ENCODE peak calls at places on chromosomes 11 and 22, in four cellular contexts. Q, P, L and S are unnamed samples.

GRCh38 chr22:36781656-36782627 is 6.0 kb upstream of the IFT27 start:
- DNase-seq in P (peak), L (peak), Q (peak), S (peak)

GRCh38 chr22:44159230-44159629 is 21.5 kb upstream of the PARVG start:
- DNase-seq in P (no peak), L (no peak), Q (peak), S (no peak)

GRCh38 chr11:84558085-84558905 is 1068.8 kb downstream of the DLG2 start:
- DNase-seq in L (peak), Q (peak), P (peak), S (peak)

GRCh38 chr22:44488354-44488753 is 9.7 kb downstream of the RTL6 start:
- DNase-seq in L (no peak), Q (no peak), P (no peak), S (no peak)

GRCh38 chr11:106187860-106188456 is 110.5 kb downstream of the AASDHPPT start:
- DNase-seq in L (no peak), P (no peak), Q (no peak), S (no peak)

GRCh38 chr11:46275964-46276641 is 1.4 kb upstream of the CREB3L1 start:
- DNase-seq in L (no peak), P (no peak), Q (no peak), S (no peak)

GRCh38 chr11:6022954-6023353 is 7.6 kb downstream of the OR56A1 start:
- DNase-seq in L (no peak), P (peak), Q (no peak), S (no peak)

GRCh38 chr22:19607198-19608113 is 83.2 kb upstream of the CLDN5 start:
- DNase-seq in P (no peak), Q (no peak), L (no peak), S (no peak)

GRCh38 chr11:83007909-83008580 is 63.7 kb downstream of the RAB30 start:
- DNase-seq in L (no peak), Q (no peak), P (no peak), S (no peak)

GRCh38 chr11:112555491-112556364 is 295.1 kb upstream of the PLET1 start:
- DNase-seq in P (peak), Q (peak), L (no peak), S (peak)

GRCh38 chr22:19056951-19057401 is 65.2 kb downstream of the DGCR2 start:
- DNase-seq in Q (no peak), P (no peak), L (no peak), S (no peak)

GRCh38 chr11:57444362-57445074 is 15.8 kb upstream of the RTN4RL2 start:
- DNase-seq in P (no peak), Q (no peak), L (no peak), S (no peak)

GRCh38 chr11:61922539-61922938 is 5.2 kb upstream of the RAB3IL1 start:
- DNase-seq in L (peak), Q (peak), P (no peak), S (no peak)

GRCh38 chr11:78034623-78035022 is 11.5 kb upstream of the KCTD14 start:
- DNase-seq in L (no peak), Q (no peak), P (no peak), S (no peak)
- TF ChIP-seq CTCF in L (no peak), Q (no peak), P (no peak), S (no peak)

DNA sequence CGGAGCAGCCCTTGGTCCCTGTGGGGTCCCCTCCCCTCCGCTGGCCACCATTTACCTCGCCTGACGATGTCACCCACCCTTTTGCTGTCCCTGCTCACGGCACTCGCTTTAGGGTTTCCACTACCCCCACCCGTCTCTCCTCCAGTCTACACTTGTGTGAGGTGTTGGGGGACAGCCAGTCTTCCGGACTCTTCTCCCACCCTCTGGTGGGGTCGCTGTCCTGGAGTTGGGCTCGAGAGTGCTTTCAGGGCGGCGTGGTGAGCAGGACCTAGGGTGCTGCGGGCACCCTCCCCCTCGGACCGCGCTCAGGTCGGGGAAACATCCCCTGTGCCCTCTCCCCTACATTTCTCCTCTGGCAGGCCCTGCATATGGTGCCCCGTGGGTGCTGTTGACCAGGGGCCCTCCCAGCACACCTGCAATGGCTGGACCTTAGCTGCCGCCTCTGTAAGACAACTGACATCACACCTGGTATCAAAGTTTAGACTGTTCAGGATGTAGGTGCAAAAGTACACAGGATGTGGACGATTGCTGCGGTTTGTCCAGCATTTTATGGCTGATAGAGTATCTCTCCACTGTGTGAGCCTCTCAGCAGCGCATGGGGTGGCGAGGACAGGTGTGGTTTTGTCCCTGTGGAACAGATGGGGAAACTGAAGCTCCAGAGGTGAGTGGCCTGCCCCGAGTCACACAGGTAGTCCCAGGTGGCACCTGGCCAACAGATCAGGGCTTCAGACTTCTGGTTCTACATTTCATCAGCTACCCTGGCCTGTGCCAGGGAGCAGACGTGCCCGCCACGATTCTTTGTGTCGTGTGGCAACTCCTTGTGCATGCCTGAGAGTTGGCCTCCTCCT is 1.1 kb downstream of the GRK2 start:
- DNase-seq in Q (no peak), P (no peak), L (no peak), S (no peak)
- TF ChIP-seq CTCF in Q (no peak), P (no peak), L (peak), S (no peak)

DNA sequence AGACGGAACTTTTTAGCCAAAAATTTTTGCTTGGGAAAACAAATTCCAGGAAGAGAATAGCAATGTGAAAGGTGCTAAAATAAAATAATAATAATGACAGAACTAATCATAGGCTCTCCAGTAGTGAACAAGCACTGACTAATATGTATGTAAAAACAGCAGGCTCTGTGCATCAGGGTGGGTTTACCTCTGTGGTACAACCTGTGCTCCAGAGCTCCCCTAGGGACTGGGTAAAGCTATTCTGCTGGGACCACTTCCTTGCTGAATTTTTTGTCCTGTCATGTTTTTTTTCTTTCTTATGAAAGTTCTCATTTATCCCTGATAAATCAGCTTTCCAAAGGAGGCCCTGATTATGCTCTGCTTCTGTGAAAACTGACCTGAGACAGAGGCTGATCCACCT is 18.8 kb downstream of the LUZP2 start:
- DNase-seq in L (no peak), P (no peak), Q (no peak), S (no peak)
- TF ChIP-seq CTCF in L (no peak), P (no peak), Q (no peak), S (no peak)

GRCh38 chr22:29187831-29188230 is 17.9 kb upstream of the EMID1 start:
- DNase-seq in P (no peak), Q (no peak), L (no peak), S (no peak)

GRCh38 chr22:29186302-29186701 is 19.4 kb upstream of the EMID1 start:
- DNase-seq in Q (no peak), P (no peak), L (no peak), S (no peak)

GRCh38 chr22:29190915-29191314 is 14.8 kb upstream of the EMID1 start:
- DNase-seq in P (no peak), L (no peak), Q (no peak), S (no peak)

GRCh38 chr22:29194269-29194668 is 11.4 kb upstream of the EMID1 start:
- DNase-seq in Q (no peak), L (no peak), P (no peak), S (no peak)

GRCh38 chr22:29190051-29190450 is 15.6 kb upstream of the EMID1 start:
- DNase-seq in L (no peak), P (no peak), Q (no peak), S (no peak)
- TF ChIP-seq CTCF in L (no peak), P (no peak), Q (no peak), S (no peak)

GRCh38 chr11:101993172-101993571 is 54.1 kb upstream of the CFAP300 start:
- DNase-seq in L (no peak), Q (no peak), P (no peak), S (no peak)

DNA sequence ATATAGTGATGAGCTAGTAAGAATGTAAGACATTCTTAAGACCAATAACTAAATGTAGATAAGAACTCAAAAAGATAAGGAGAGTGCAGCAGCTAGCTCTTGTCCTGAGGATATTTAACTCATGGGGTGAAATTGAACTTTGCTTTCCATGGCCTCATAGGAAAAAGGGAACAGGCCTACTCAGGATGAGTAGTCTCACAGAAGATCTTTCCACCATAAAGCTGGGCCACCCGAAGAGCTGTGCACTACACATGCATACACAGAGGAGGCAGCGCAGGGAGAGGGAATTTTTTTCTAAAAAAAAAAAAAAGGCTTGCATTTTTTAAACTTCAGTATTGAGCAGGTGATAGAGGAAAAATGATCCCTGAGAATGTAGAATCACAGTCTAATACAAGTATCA is 59.9 kb upstream of the CFAP300 start:
- DNase-seq in L (no peak), Q (no peak), P (no peak), S (no peak)
- TF ChIP-seq CTCF in L (no peak), Q (no peak), P (no peak), S (no peak)

DNA sequence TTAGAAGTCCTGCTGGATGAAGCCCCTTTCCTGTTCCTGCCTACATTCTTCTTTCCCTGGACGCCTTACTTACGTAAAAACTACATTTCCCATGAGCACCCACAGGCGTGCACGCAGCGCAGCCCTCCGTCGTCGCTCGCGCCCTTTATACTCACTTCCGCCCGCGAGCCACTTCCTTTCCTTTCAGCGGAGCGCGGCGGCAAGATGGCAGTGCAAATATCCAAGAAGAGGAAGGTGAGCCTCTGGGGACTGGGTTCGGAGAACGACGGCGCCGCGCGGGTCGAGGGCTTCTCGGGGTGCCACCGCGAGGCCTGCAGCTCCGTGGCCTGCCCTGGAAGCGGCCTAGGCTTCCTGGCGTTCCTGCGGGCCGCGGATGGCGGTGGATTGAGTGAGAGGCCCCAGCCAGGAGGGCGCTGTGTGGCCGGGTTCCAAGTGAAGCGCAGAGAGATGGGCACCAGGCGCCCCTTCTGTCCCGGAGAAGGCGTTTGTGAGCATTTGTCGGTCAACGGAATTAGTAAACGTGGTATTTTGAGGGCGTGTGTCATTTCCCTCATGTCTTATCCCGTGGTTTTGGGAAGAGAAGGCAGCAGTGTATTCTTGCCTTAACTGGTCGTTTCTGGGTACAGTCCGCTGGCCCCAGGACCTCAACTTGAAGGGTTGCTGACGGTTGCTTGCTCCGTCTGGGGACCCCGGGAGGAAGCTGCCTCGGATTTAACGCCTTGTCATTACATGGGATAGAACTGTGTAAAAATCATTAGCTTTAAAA is at the start of gene RPS3:
- DNase-seq in Q (peak), P (peak), L (peak), S (peak)
- TF ChIP-seq CTCF in Q (peak), P (peak), L (no peak), S (peak)

GRCh38 chr22:46679711-46680269 is 58.3 kb downstream of the CERK start:
- DNase-seq in Q (no peak), P (no peak), L (no peak), S (no peak)

GRCh38 chr22:46678003-46678657 is 57.9 kb downstream of the GRAMD4 start:
- DNase-seq in L (no peak), P (no peak), Q (no peak), S (no peak)

GRCh38 chr22:46678785-46679700 is 58.9 kb downstream of the GRAMD4 start:
- DNase-seq in L (peak), P (no peak), Q (no peak), S (no peak)

GRCh38 chr22:46682011-46682731 is 55.9 kb downstream of the CERK start:
- DNase-seq in P (no peak), Q (no peak), L (no peak), S (no peak)

DNA sequence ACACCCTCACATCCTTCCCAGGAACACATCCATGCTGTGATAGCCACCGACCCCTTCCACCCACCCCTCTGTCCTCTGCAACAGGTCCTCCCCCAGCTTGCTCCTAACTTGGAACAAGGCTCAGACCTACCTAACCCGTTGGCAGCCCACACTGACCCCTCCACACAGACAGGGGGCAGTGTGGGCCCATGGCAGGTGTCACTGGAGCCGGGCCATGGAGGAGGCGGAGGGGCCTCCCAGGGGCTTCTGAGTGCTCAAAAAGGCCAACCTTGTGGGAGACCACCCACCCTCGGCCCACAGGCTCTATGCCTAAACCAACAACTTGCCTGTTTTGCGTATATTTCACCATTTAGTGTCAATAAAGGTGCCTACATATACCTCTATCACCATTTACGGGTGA is 57.0 kb downstream of the CERK start:
- DNase-seq in P (peak), L (no peak), Q (no peak), S (no peak)
- TF ChIP-seq CTCF in P (peak), L (peak), Q (no peak), S (peak)